ENCODE peak calls at places on chromosomes 6 and 20, in nine cellular contexts. K, S, F, I, O, T, N, X and A are unnamed samples.

GRCh38 chr6:45478235-45478634 is 100.5 kb upstream of the SUPT3H start:
- DNase-seq in K (peak), T (no peak), X (peak), I (no peak), S (no peak), N (no peak), O (peak), F (no peak), A (no peak)

GRCh38 chr20:3423126-3423525 is 15.7 kb upstream of the DNAAF9 start:
- DNase-seq in O (no peak), I (no peak), S (no peak), T (no peak), N (no peak), X (no peak), F (no peak), K (no peak), A (no peak)

GRCh38 chr20:46215913-46216707 is 92.2 kb downstream of the CDH22 start:
- DNase-seq in F (no peak), S (no peak), T (peak), X (peak), I (peak), N (no peak), O (peak), K (peak), A (no peak)

GRCh38 chr6:16759646-16760535 is 1.4 kb downstream of the ATXN1 start:
- DNase-seq in T (peak), K (peak), X (peak), N (peak), S (peak), F (peak), I (peak), O (peak), A (peak)

GRCh38 chr6:18990313-18990978 is 603.3 kb downstream of the RNF144B start:
- DNase-seq in T (peak), X (peak), O (peak), S (no peak), N (peak), I (peak), F (peak), K (peak), A (peak)

GRCh38 chr20:16212790-16213189 is 360.5 kb downstream of the KIF16B start:
- DNase-seq in I (no peak), T (no peak), K (no peak), O (no peak), S (no peak), N (no peak), F (no peak), X (no peak), A (no peak)

GRCh38 chr6:57254055-57254717 is 32.1 kb upstream of the RAB23 start:
- DNase-seq in S (no peak), N (no peak), O (no peak), X (peak), F (no peak), K (no peak), I (no peak), T (no peak), A (no peak)

GRCh38 chr6:163180874-163181541 is 233.5 kb upstream of the QKI start:
- DNase-seq in S (no peak), N (peak), I (peak), X (no peak), F (peak), O (peak), K (peak), T (peak), A (peak)

GRCh38 chr6:31541059-31541657 is 645 bp downstream of the DDX39B start:
- DNase-seq in T (peak), K (peak), F (no peak), X (peak), S (peak), N (no peak), I (peak), O (peak), A (peak)

GRCh38 chr20:51022803-51023616 is at the start of gene KCNG1:
- DNase-seq in S (peak), X (peak), N (peak), K (peak), T (peak), O (peak), I (peak), F (peak), A (peak)

GRCh38 chr6:163232015-163232523 is 182.4 kb upstream of the QKI start:
- DNase-seq in S (no peak), N (no peak), O (no peak), F (no peak), K (no peak), I (no peak), T (no peak), X (no peak), A (peak)

GRCh38 chr20:3101737-3102574 is 17.4 kb upstream of the AVP start:
- DNase-seq in I (no peak), T (no peak), S (no peak), O (no peak), N (no peak), F (peak), X (no peak), K (no peak), A (no peak)

GRCh38 chr6:27145731-27146455 is 101.6 kb upstream of the PRSS16 start:
- DNase-seq in F (peak), X (peak), T (peak), S (peak), I (peak), N (no peak), O (peak), K (peak), A (peak)

GRCh38 chr6:106974337-106974998 is at the start of gene CD24:
- DNase-seq in N (no peak), X (peak), F (no peak), K (no peak), S (no peak), I (peak), T (peak), O (peak), A (peak)

GRCh38 chr6:87922947-87923330 is 124.7 kb upstream of the SPACA1 start:
- DNase-seq in O (no peak), I (no peak), N (no peak), K (no peak), F (no peak), X (no peak), T (no peak), S (no peak), A (no peak)

GRCh38 chr6:484086-484728 is 92.7 kb downstream of the IRF4 start:
- DNase-seq in F (no peak), T (no peak), X (no peak), N (no peak), O (no peak), K (no peak), S (peak), I (no peak), A (peak)

GRCh38 chr6:43805695-43806040 is 35.7 kb downstream of the VEGFA start:
- DNase-seq in F (no peak), S (no peak), O (no peak), N (no peak), T (no peak), K (no peak), I (no peak), X (no peak), A (no peak)

GRCh38 chr20:54221996-54222890 is 14.4 kb downstream of the PFDN4 start:
- DNase-seq in K (no peak), X (no peak), N (no peak), I (no peak), F (no peak), T (no peak), O (no peak), S (peak), A (no peak)

GRCh38 chr6:32148722-32149576 is 2.8 kb downstream of the PRRT1 start:
- DNase-seq in O (peak), K (peak), F (no peak), S (no peak), N (no peak), X (no peak), T (peak), I (peak), A (peak)

GRCh38 chr6:56713285-56713684 is 70.6 kb upstream of the DST start:
- DNase-seq in T (no peak), O (peak), S (peak), I (peak), F (no peak), K (peak), N (no peak), X (peak), A (peak)

GRCh38 chr6:151370509-151371078 is 20.8 kb downstream of the ZBTB2 start:
- DNase-seq in K (peak), X (peak), N (no peak), I (no peak), O (no peak), T (no peak), S (no peak), F (no peak), A (peak)

GRCh38 chr6:16762265-16762546 is 946 bp upstream of the ATXN1 start:
- DNase-seq in N (no peak), T (no peak), X (peak), I (no peak), S (no peak), K (no peak), F (no peak), O (no peak), A (no peak)

GRCh38 chr6:105164418-105164817 is 15.4 kb downstream of the POPDC3 start:
- DNase-seq in N (no peak), X (no peak), O (peak), K (peak), S (peak), I (no peak), T (no peak), F (no peak), A (peak)

GRCh38 chr6:109892451-109893435 is 85.4 kb upstream of the GPR6 start:
- DNase-seq in X (no peak), O (peak), K (no peak), T (no peak), F (no peak), I (peak), S (no peak), N (no peak), A (peak)

GRCh38 chr6:47598367-47598766 is 100.0 kb upstream of the ADGRF4 start:
- DNase-seq in F (no peak), N (no peak), K (no peak), O (no peak), I (no peak), S (no peak), T (no peak), X (no peak), A (no peak)

GRCh38 chr20:21352703-21353102 is 44.6 kb downstream of the NKX2-4 start:
- DNase-seq in T (no peak), K (peak), F (no peak), O (no peak), S (peak), I (no peak), N (no peak), X (peak), A (peak)